ENCODE peak calls at places on chromosome 20, in four cellular contexts. A is tibial artery, F is colonic mucosa, L is suprapubic skin. Y is an unnamed sample.

GRCh38 chr20:19786311-19786710 is 28.3 kb downstream of the RIN2 start:
- DNase-seq in A (peak; percentile 57), F (peak; percentile 71), L (no peak), Y (no peak)

GRCh38 chr20:53708129-53708968 is 114.7 kb upstream of the ZNF217 start:
- DNase-seq in A (no peak), F (no peak), L (no peak), Y (no peak)

GRCh38 chr20:45947110-45947866 is 12.8 kb downstream of the PCIF1 start:
- DNase-seq in A (no peak), F (no peak), L (no peak), Y (no peak)

GRCh38 chr20:54337131-54337530 is 129.2 kb downstream of the PFDN4 start:
- DNase-seq in A (no peak), F (no peak), L (no peak), Y (no peak)

GRCh38 chr20:24972341-24972740 is 20.2 kb downstream of the APMAP start:
- DNase-seq in A (no peak), F (peak; percentile 10), L (peak; percentile 9), Y (no peak)

GRCh38 chr20:47295921-47296426 is 60.5 kb downstream of the ZMYND8 start:
- DNase-seq in A (no peak), F (no peak), L (no peak), Y (peak; percentile 39)

GRCh38 chr20:11582073-11582472 is 335.6 kb upstream of the BTBD3 start:
- DNase-seq in A (no peak), F (no peak), L (no peak), Y (no peak)

GRCh38 chr20:51563141-51563596 is 20.6 kb upstream of the NFATC2 start:
- DNase-seq in A (no peak), F (no peak), L (no peak), Y (no peak)

GRCh38 chr20:62961310-62961783 is 8.8 kb downstream of the SLC17A9 start:
- DNase-seq in A (no peak), F (no peak), L (no peak), Y (no peak)

GRCh38 chr20:2330090-2330695 is 34.4 kb downstream of the TGM3 start:
- DNase-seq in A (no peak), F (peak; percentile 64), L (peak; percentile 23), Y (no peak)

GRCh38 chr20:16761305-16761829 is 13.2 kb downstream of the OTOR start:
- DNase-seq in A (peak; percentile 24), F (peak; percentile 44), L (no peak), Y (no peak)

GRCh38 chr20:50381771-50382593 is 128.2 kb upstream of the PTPN1 start:
- DNase-seq in A (no peak), F (peak; percentile 79), L (no peak), Y (no peak)

GRCh38 chr20:5569021-5569420 is 181.2 kb upstream of the SHLD1 start:
- DNase-seq in A (no peak), F (peak; percentile 70), L (no peak), Y (no peak)

GRCh38 chr20:49291200-49291599 is 13.3 kb upstream of the ZNFX1 start:
- DNase-seq in A (no peak), F (no peak), L (no peak), Y (no peak)

GRCh38 chr20:38723069-38723981 is 961 bp upstream of the SLC32A1 start:
- DNase-seq in A (no peak), F (no peak), L (no peak), Y (no peak)

GRCh38 chr20:11564491-11564890 is 353.2 kb upstream of the BTBD3 start:
- DNase-seq in A (no peak), F (no peak), L (no peak), Y (no peak)

GRCh38 chr20:59039233-59039632 is 3.4 kb downstream of the PRELID3B start:
- DNase-seq in A (no peak), F (no peak), L (no peak), Y (no peak)

GRCh38 chr20:59042796-59043621 is 423 bp upstream of the PRELID3B start:
- DNase-seq in A (peak; percentile 86), F (peak; percentile 94), L (peak; percentile 92), Y (peak; percentile 71)

GRCh38 chr20:59043698-59044097 is 1.1 kb upstream of the PRELID3B start:
- DNase-seq in A (no peak), F (no peak), L (no peak), Y (no peak)

GRCh38 chr20:59042151-59042795 is at the start of gene PRELID3B:
- DNase-seq in A (peak; percentile 31), F (peak; percentile 73), L (no peak), Y (no peak)

GRCh38 chr20:59040682-59041081 is 1.9 kb downstream of the PRELID3B start:
- DNase-seq in A (no peak), F (peak; percentile 49), L (no peak), Y (no peak)
- H3K4me1 ChIP-seq in A (peaks cover 33% of the 10 kb centered on the region), F (peaks cover 22% of the 10 kb centered on the region), L (peaks cover 39% of the 10 kb centered on the region), Y (peaks cover 15% of the 10 kb centered on the region)

GRCh38 chr20:32470025-32470861 is 112.1 kb downstream of the ASXL1 start:
- DNase-seq in A (peak; percentile 48), F (peak; percentile 52), L (no peak), Y (no peak)
- TF ChIP-seq CTCF in A (peak; percentile 11), F (peak; percentile 53), L (peak; percentile 21), Y (no peak)

GRCh38 chr20:18362916-18363315 is 74.6 kb downstream of the ZNF133 start:
- DNase-seq in A (no peak), F (no peak), L (no peak), Y (no peak)
- H3K4me1 ChIP-seq in A (no peaks in the 10 kb centered on the region), F (no peaks in the 10 kb centered on the region), L (no peaks in the 10 kb centered on the region), Y (no peaks in the 10 kb centered on the region)

DNA sequence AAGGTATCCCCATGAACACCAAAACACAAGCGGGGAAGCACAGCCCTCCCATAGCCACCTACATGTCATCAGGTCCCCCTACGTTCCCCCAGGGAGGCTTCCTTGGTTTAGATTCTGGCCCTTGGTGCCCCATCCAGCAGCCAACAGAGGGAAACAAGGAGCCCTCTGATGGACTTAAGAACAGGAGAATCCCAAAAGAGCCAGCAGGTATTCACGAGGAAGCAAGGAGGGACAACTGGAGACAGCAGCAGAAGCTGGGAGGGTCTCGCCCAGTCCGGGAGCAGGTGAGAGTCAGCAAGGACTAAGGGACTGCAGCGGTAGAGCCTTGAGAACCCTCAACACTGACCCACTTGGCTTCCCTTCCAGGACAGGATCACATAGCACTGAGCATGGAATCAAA is 58.4 kb upstream of the TOP1 start:
- DNase-seq in A (no peak), F (peak; percentile 15), L (no peak), Y (no peak)
- TF ChIP-seq CTCF in A (no peak), F (no peak), L (no peak), Y (no peak)